ENCODE peak calls at places on chromosomes 6 and 20, in four cellular contexts. One of them, this sample, is unnamed.

GRCh38 chr20:58553166-58553696 is 38.0 kb upstream of the APCDD1L start:
- DNase-seq in astrocyte of the spinal cord: no peak
- DNase-seq in stimulated activated naive CD8-positive, alpha-beta T cell treated with anti-CD3 and anti-CD28 coated beads, Interleukin-15, amount 100 ng/mL, for 72 hours: no peak
- DNase-seq in left ventricle myocardium inferior: no peak
- DNase-seq in this sample: no peak

GRCh38 chr6:155263373-155264063 is at the start of gene CLDN20:
- DNase-seq in left ventricle myocardium inferior: no peak
- DNase-seq in stimulated activated naive CD8-positive, alpha-beta T cell treated with anti-CD3 and anti-CD28 coated beads, Interleukin-15, amount 100 ng/mL, for 72 hours: no peak
- DNase-seq in astrocyte of the spinal cord: no peak
- DNase-seq in this sample: no peak

GRCh38 chr20:25081065-25081729 is 744 bp downstream of the VSX1 start:
- DNase-seq in left ventricle myocardium inferior: no peak
- DNase-seq in astrocyte of the spinal cord: no peak
- DNase-seq in stimulated activated naive CD8-positive, alpha-beta T cell treated with anti-CD3 and anti-CD28 coated beads, Interleukin-15, amount 100 ng/mL, for 72 hours: no peak
- DNase-seq in this sample: peak; percentile 49

GRCh38 chr6:88650029-88650619 is 313.3 kb downstream of the RNGTT start:
- DNase-seq in left ventricle myocardium inferior: no peak
- DNase-seq in stimulated activated naive CD8-positive, alpha-beta T cell treated with anti-CD3 and anti-CD28 coated beads, Interleukin-15, amount 100 ng/mL, for 72 hours: no peak
- DNase-seq in astrocyte of the spinal cord: peak; percentile 73
- DNase-seq in this sample: peak; percentile 58

GRCh38 chr6:112298021-112298745 is 43.8 kb upstream of the LAMA4 start:
- DNase-seq in left ventricle myocardium inferior: no peak
- DNase-seq in astrocyte of the spinal cord: peak; percentile 97
- DNase-seq in stimulated activated naive CD8-positive, alpha-beta T cell treated with anti-CD3 and anti-CD28 coated beads, Interleukin-15, amount 100 ng/mL, for 72 hours: no peak
- DNase-seq in this sample: peak; percentile 79

GRCh38 chr20:18638768-18639167 is 50.9 kb downstream of the DTD1 start:
- DNase-seq in stimulated activated naive CD8-positive, alpha-beta T cell treated with anti-CD3 and anti-CD28 coated beads, Interleukin-15, amount 100 ng/mL, for 72 hours: no peak
- DNase-seq in astrocyte of the spinal cord: peak; percentile 65
- DNase-seq in left ventricle myocardium inferior: no peak
- DNase-seq in this sample: peak; percentile 19

GRCh38 chr6:5671604-5672559 is 334.8 kb downstream of the NRN1 start:
- DNase-seq in astrocyte of the spinal cord: no peak
- DNase-seq in left ventricle myocardium inferior: no peak
- DNase-seq in stimulated activated naive CD8-positive, alpha-beta T cell treated with anti-CD3 and anti-CD28 coated beads, Interleukin-15, amount 100 ng/mL, for 72 hours: no peak
- DNase-seq in this sample: no peak

GRCh38 chr6:152635949-152636674 is 1.1 kb downstream of the SYNE1 start:
- DNase-seq in left ventricle myocardium inferior: peak; percentile 27
- DNase-seq in stimulated activated naive CD8-positive, alpha-beta T cell treated with anti-CD3 and anti-CD28 coated beads, Interleukin-15, amount 100 ng/mL, for 72 hours: peak; percentile 1
- DNase-seq in astrocyte of the spinal cord: peak; percentile 24
- DNase-seq in this sample: peak; percentile 43

GRCh38 chr6:105120570-105120969 is 59.2 kb downstream of the POPDC3 start:
- DNase-seq in left ventricle myocardium inferior: no peak
- DNase-seq in stimulated activated naive CD8-positive, alpha-beta T cell treated with anti-CD3 and anti-CD28 coated beads, Interleukin-15, amount 100 ng/mL, for 72 hours: no peak
- DNase-seq in astrocyte of the spinal cord: no peak
- DNase-seq in this sample: peak; percentile 35

GRCh38 chr6:167932468-167933276 is 64.8 kb upstream of the KIF25 start:
- DNase-seq in stimulated activated naive CD8-positive, alpha-beta T cell treated with anti-CD3 and anti-CD28 coated beads, Interleukin-15, amount 100 ng/mL, for 72 hours: no peak
- DNase-seq in astrocyte of the spinal cord: peak; percentile 48
- DNase-seq in left ventricle myocardium inferior: no peak
- DNase-seq in this sample: no peak

GRCh38 chr6:112443666-112444065 is 96.5 kb downstream of the RFPL4B start:
- DNase-seq in left ventricle myocardium inferior: peak; percentile 76
- DNase-seq in astrocyte of the spinal cord: peak; percentile 44
- DNase-seq in stimulated activated naive CD8-positive, alpha-beta T cell treated with anti-CD3 and anti-CD28 coated beads, Interleukin-15, amount 100 ng/mL, for 72 hours: no peak
- DNase-seq in this sample: peak; percentile 73

GRCh38 chr6:169172435-169172834 is 81.2 kb downstream of the THBS2 start:
- DNase-seq in stimulated activated naive CD8-positive, alpha-beta T cell treated with anti-CD3 and anti-CD28 coated beads, Interleukin-15, amount 100 ng/mL, for 72 hours: no peak
- DNase-seq in left ventricle myocardium inferior: no peak
- DNase-seq in astrocyte of the spinal cord: peak; percentile 88
- DNase-seq in this sample: peak; percentile 88

GRCh38 chr6:112475083-112475482 is 128.0 kb downstream of the RFPL4B start:
- DNase-seq in astrocyte of the spinal cord: peak; percentile 50
- DNase-seq in left ventricle myocardium inferior: no peak
- DNase-seq in stimulated activated naive CD8-positive, alpha-beta T cell treated with anti-CD3 and anti-CD28 coated beads, Interleukin-15, amount 100 ng/mL, for 72 hours: no peak
- DNase-seq in this sample: peak; percentile 54

GRCh38 chr6:34357937-34358336 is 34.5 kb downstream of the NUDT3 start:
- DNase-seq in stimulated activated naive CD8-positive, alpha-beta T cell treated with anti-CD3 and anti-CD28 coated beads, Interleukin-15, amount 100 ng/mL, for 72 hours: no peak
- DNase-seq in astrocyte of the spinal cord: no peak
- DNase-seq in left ventricle myocardium inferior: no peak
- DNase-seq in this sample: no peak

This sample was measured in myocyte.